ENCODE peak calls at places on chromosomes 5 and 9, in four cellular contexts. Y is endothelial cell, K is type B pancreatic cell, J is cardiac fibroblast. W is an unnamed sample.

GRCh38 chr9:18826248-18826647 is 206.8 kb downstream of the SAXO1 start:
- DNase-seq in Y (no peak), K (no peak), J (no peak), W (no peak)

GRCh38 chr9:38024036-38024681 is 44.9 kb downstream of the SHB start:
- DNase-seq in Y (no peak), K (no peak), J (peak; percentile 72), W (no peak)

GRCh38 chr9:19232830-19233194 is 2.3 kb downstream of the DENND4C start:
- DNase-seq in Y (no peak), K (no peak), J (peak; percentile 60), W (no peak)

GRCh38 chr5:126253406-126253805 is 169.8 kb upstream of the GRAMD2B start:
- DNase-seq in Y (no peak), K (no peak), J (no peak), W (no peak)

GRCh38 chr9:95305770-95306492 is 11.6 kb downstream of the FANCC start:
- DNase-seq in Y (no peak), K (no peak), J (no peak), W (no peak)

GRCh38 chr9:132012704-132013345 is 66.8 kb downstream of the MED27 start:
- DNase-seq in Y (no peak), K (no peak), J (no peak), W (no peak)

GRCh38 chr5:73030995-73031394 is 75.2 kb downstream of the FCHO2 start:
- DNase-seq in Y (no peak), K (no peak), J (peak; percentile 70), W (no peak)

GRCh38 chr9:122562134-122562760 is 9.3 kb downstream of the OR1N2 start:
- DNase-seq in Y (no peak), K (no peak), J (no peak), W (no peak)

GRCh38 chr5:59039296-59040006 is 456.6 kb downstream of the RAB3C start:
- DNase-seq in Y (peak; percentile 65), K (peak; percentile 77), J (peak; percentile 82), W (peak; percentile 87)

DNA sequence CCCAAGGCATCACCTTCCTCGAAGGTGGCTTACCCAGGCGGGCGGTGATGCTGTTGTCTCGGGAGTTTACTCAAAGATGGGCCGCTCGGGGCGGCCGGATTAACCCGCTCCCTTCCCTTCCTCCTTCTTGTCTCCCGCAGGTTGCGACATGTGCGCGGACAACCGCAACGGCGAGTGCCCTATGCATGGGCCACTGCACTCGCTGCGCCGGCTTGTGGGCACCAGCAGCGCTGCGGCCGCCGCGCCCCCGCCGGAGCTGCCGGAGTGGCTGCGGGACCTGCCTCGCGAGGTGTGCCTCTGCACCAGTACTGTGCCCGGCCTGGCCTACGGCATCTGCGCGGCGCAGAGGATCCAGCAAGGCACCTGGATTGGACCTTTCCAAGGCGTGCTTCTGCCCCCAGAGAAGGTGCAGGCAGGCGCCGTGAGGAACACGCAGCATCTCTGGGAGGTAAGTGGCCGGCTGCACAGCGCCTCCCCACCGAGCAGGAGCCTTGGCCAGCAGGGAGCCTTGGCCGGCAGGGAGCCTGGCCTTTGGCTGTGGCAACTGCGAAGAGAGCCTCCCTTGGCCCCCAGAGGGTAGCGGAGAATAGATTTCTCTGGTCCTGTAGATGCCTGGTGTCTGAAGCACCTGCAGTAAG is 10.6 kb downstream of the PRDM6 start:
- DNase-seq in Y (peak; percentile 59), K (no peak), J (no peak), W (no peak)
- TF ChIP-seq CTCF in Y (no peak), K (peak; percentile 56), J (no peak), W (peak; percentile 30)

GRCh38 chr5:41637869-41638268 is 127.5 kb upstream of the PLCXD3 start:
- DNase-seq in Y (no peak), K (no peak), J (no peak), W (no peak)

GRCh38 chr5:41637424-41637823 is 127.0 kb upstream of the PLCXD3 start:
- DNase-seq in Y (peak; percentile 6), K (no peak), J (peak; percentile 17), W (no peak)

GRCh38 chr5:41636605-41637004 is 126.2 kb upstream of the PLCXD3 start:
- DNase-seq in Y (peak; percentile 33), K (no peak), J (peak; percentile 47), W (no peak)

GRCh38 chr5:41638685-41639084 is 128.3 kb upstream of the PLCXD3 start:
- DNase-seq in Y (no peak), K (no peak), J (no peak), W (no peak)

DNA sequence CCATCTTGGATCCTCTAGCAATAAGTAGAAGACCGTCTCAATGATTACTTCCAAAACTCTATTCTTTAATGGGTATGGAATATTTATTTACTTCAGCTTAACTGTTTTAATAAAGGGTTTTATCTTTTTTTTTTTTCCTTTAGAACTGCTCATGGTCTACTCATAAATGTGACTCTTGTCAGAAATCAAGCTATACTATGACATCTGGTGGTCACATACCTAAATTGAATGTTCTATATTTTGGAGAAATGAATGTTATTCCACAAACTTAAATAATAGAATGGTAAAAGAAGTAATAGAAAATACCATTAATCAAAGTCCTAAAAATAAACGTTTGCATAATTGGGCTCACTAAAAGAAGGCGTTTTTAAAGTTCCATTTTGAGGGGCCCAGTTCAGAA is 131.2 kb upstream of the PLCXD3 start:
- DNase-seq in Y (no peak), K (no peak), J (peak; percentile 59), W (no peak)
- TF ChIP-seq CTCF in Y (no peak), K (peak; percentile 56), J (peak; percentile 23), W (no peak)

GRCh38 chr5:69268899-69269298 is 34.2 kb downstream of the CDK7 start:
- DNase-seq in Y (no peak), K (no peak), J (no peak), W (no peak)

GRCh38 chr5:69261034-69261433 is 26.3 kb downstream of the CDK7 start:
- DNase-seq in Y (no peak), K (no peak), J (no peak), W (no peak)

GRCh38 chr5:69270827-69271226 is 36.1 kb downstream of the CDK7 start:
- DNase-seq in Y (no peak), K (no peak), J (no peak), W (no peak)

GRCh38 chr5:69271376-69271775 is 36.7 kb downstream of the CDK7 start:
- DNase-seq in Y (no peak), K (no peak), J (peak; percentile 58), W (peak; percentile 66)

GRCh38 chr5:69265931-69266330 is 31.2 kb downstream of the CDK7 start:
- DNase-seq in Y (peak; percentile 55), K (no peak), J (peak; percentile 4), W (peak; percentile 74)
- TF ChIP-seq CTCF in Y (peak; percentile 26), K (peak; percentile 58), J (peak; percentile 33), W (no peak)

GRCh38 chr5:137834498-137834897 is 33.2 kb upstream of the MYOT start:
- DNase-seq in Y (no peak), K (no peak), J (no peak), W (no peak)

GRCh38 chr5:137828664-137829063 is 39.0 kb upstream of the MYOT start:
- DNase-seq in Y (no peak), K (no peak), J (no peak), W (no peak)

GRCh38 chr5:137832416-137832815 is 35.2 kb upstream of the MYOT start:
- DNase-seq in Y (no peak), K (no peak), J (no peak), W (no peak)

GRCh38 chr5:137833463-137833862 is 34.2 kb upstream of the MYOT start:
- DNase-seq in Y (no peak), K (no peak), J (peak; percentile 29), W (no peak)

DNA sequence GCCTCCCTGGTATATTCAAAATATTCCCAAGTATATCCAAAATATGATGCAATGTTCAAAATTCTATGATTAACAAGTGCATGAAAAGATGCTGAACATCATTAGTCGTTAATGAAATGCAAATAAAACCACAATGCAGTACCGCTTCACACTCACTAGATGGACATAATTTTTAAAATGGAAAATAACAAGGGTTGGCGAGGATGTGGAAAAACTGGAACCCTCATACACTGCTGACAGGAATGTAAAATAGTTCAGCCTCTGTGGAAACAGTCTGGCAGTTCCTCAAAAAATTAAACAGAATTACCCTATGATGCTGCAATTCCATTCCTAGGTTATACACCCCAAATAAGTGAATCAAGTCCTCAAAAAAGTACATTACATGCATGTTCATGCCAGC is 36.1 kb upstream of the MYOT start:
- DNase-seq in Y (no peak), K (no peak), J (peak; percentile 71), W (no peak)
- TF ChIP-seq CTCF in Y (peak; percentile 39), K (peak; percentile 55), J (peak; percentile 8), W (no peak)

GRCh38 chr5:122180863-122181519 is 51.6 kb downstream of the ZNF474 start:
- DNase-seq in Y (no peak), K (no peak), J (peak; percentile 71), W (no peak)
- TF ChIP-seq CTCF in Y (no peak), K (no peak), J (no peak), W (no peak)

GRCh38 chr5:141878771-141879759 is 855 bp upstream of the PCDH1 start:
- DNase-seq in Y (peak; percentile 90), K (peak; percentile 89), J (peak; percentile 88), W (peak; percentile 93)
- TF ChIP-seq CTCF in Y (peak; percentile 79), K (peak; percentile 100), J (peak; percentile 97), W (peak; percentile 99)

DNA sequence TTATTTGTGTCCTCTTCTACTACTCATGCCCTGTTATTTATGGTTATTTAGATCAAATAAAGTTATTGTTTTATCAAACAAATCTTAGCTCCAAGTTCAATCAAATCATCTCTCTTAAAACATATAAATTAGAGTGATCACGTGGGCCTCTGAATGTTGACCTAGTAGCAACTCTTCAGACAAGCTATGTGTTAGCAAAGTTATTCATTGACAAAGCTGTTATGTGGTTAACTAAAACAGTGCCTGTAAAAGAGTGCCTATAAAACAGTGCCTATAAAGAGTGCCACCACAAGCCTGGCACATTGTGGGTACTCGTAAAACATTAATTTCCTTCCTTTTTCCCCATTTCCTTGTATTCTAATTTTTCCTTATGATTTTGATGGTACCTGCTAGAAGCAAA is 421.9 kb downstream of the HCN1 start:
- DNase-seq in Y (no peak), K (no peak), J (no peak), W (no peak)
- TF ChIP-seq CTCF in Y (no peak), K (no peak), J (no peak), W (no peak)